ENCODE peak calls at places on chromosomes 12 and 14, in five cellular contexts. One of them, this sample, is unnamed.

GRCh38 chr12:15015121-15015520 is 42.3 kb downstream of the PDE6H start:
- DNase-seq in neural progenitor cell: no peak
- DNase-seq in H9: no peak
- DNase-seq in OCI-LY7: no peak
- DNase-seq in HepG2: no peak
- DNase-seq in this sample: no peak

GRCh38 chr12:99110212-99110611 is 465.1 kb downstream of the APAF1 start:
- DNase-seq in HepG2: no peak
- DNase-seq in neural progenitor cell: no peak
- DNase-seq in OCI-LY7: no peak
- DNase-seq in H9: no peak
- DNase-seq in this sample: no peak

GRCh38 chr14:42428996-42429395 is 822.3 kb downstream of the LRFN5 start:
- DNase-seq in OCI-LY7: peak; percentile 75
- DNase-seq in HepG2: no peak
- DNase-seq in H9: no peak
- DNase-seq in neural progenitor cell: no peak
- DNase-seq in this sample: no peak

GRCh38 chr12:4355843-4356327 is 23.6 kb downstream of the FGF23 start:
- DNase-seq in HepG2: peak; percentile 28
- DNase-seq in OCI-LY7: peak; percentile 22
- DNase-seq in neural progenitor cell: peak; percentile 67
- DNase-seq in H9: peak; percentile 96
- DNase-seq in this sample: peak; percentile 92

GRCh38 chr14:73472182-73473114 is 14.1 kb upstream of the NUMB start:
- DNase-seq in HepG2: peak; percentile 64
- DNase-seq in H9: no peak
- DNase-seq in OCI-LY7: peak; percentile 79
- DNase-seq in neural progenitor cell: peak; percentile 71
- DNase-seq in this sample: peak; percentile 76

GRCh38 chr14:79643132-79643531 is 568.2 kb downstream of the DIO2 start:
- DNase-seq in OCI-LY7: no peak
- DNase-seq in H9: no peak
- DNase-seq in neural progenitor cell: no peak
- DNase-seq in HepG2: no peak
- DNase-seq in this sample: no peak

GRCh38 chr12:116469344-116469743 is 89.8 kb upstream of the MAP1LC3B2 start:
- DNase-seq in HepG2: no peak
- DNase-seq in H9: no peak
- DNase-seq in neural progenitor cell: no peak
- DNase-seq in OCI-LY7: no peak
- DNase-seq in this sample: no peak

GRCh38 chr14:74670726-74671125 is 42.2 kb downstream of the AREL1 start:
- DNase-seq in neural progenitor cell: no peak
- DNase-seq in OCI-LY7: no peak
- DNase-seq in HepG2: no peak
- DNase-seq in H9: no peak
- DNase-seq in this sample: no peak

GRCh38 chr12:113242018-113242418 is 20.8 kb downstream of the TPCN1 start:
- DNase-seq in HepG2: no peak
- DNase-seq in neural progenitor cell: no peak
- DNase-seq in H9: no peak
- DNase-seq in OCI-LY7: no peak
- DNase-seq in this sample: no peak

GRCh38 chr12:92467886-92468285 is 234.9 kb upstream of the PLEKHG7 start:
- DNase-seq in H9: no peak
- DNase-seq in neural progenitor cell: no peak
- DNase-seq in HepG2: no peak
- DNase-seq in OCI-LY7: peak; percentile 59
- DNase-seq in this sample: peak; percentile 5

GRCh38 chr12:26691234-26691970 is 141.6 kb downstream of the ITPR2 start:
- DNase-seq in neural progenitor cell: peak; percentile 52
- DNase-seq in H9: peak; percentile 83
- DNase-seq in OCI-LY7: no peak
- DNase-seq in HepG2: peak; percentile 24
- DNase-seq in this sample: peak; percentile 97

GRCh38 chr12:106255493-106255892 is 7.7 kb upstream of the CKAP4 start:
- DNase-seq in OCI-LY7: no peak
- DNase-seq in H9: no peak
- DNase-seq in neural progenitor cell: no peak
- DNase-seq in HepG2: no peak
- DNase-seq in this sample: no peak

GRCh38 chr12:111437816-111438454 is 32.2 kb downstream of the SH2B3 start:
- DNase-seq in HepG2: no peak
- DNase-seq in neural progenitor cell: no peak
- DNase-seq in H9: no peak
- DNase-seq in OCI-LY7: no peak
- DNase-seq in this sample: peak; percentile 42

GRCh38 chr12:34405286-34406227 is 383.3 kb downstream of the ALG10 start:
- DNase-seq in HepG2: no peak
- DNase-seq in neural progenitor cell: no peak
- DNase-seq in H9: peak; percentile 12
- DNase-seq in OCI-LY7: no peak
- DNase-seq in this sample: no peak

GRCh38 chr12:71250186-71250585 is 92.4 kb upstream of the TSPAN8 start:
- DNase-seq in HepG2: no peak
- DNase-seq in H9: no peak
- DNase-seq in OCI-LY7: no peak
- DNase-seq in neural progenitor cell: no peak
- DNase-seq in this sample: no peak

GRCh38 chr12:107663277-107663676 is 22.3 kb upstream of the PWP1 start:
- DNase-seq in H9: no peak
- DNase-seq in HepG2: no peak
- DNase-seq in neural progenitor cell: no peak
- DNase-seq in OCI-LY7: no peak
- DNase-seq in this sample: no peak

GRCh38 chr12:79274571-79275064 is 410.0 kb downstream of the SYT1 start:
- DNase-seq in H9: peak; percentile 50
- DNase-seq in HepG2: no peak
- DNase-seq in neural progenitor cell: no peak
- DNase-seq in OCI-LY7: no peak
- DNase-seq in this sample: peak; percentile 26

GRCh38 chr14:89384023-89384422 is 33.0 kb downstream of the FOXN3 start:
- DNase-seq in H9: no peak
- DNase-seq in OCI-LY7: peak; percentile 98
- DNase-seq in neural progenitor cell: no peak
- DNase-seq in HepG2: no peak
- DNase-seq in this sample: no peak

GRCh38 chr12:50110127-50110761 is 1.8 kb upstream of the COX14 start:
- DNase-seq in neural progenitor cell: no peak
- DNase-seq in HepG2: peak; percentile 86
- DNase-seq in H9: no peak
- DNase-seq in OCI-LY7: peak; percentile 64
- DNase-seq in this sample: peak; percentile 36

GRCh38 chr14:42140001-42140400 is 533.3 kb downstream of the LRFN5 start:
- DNase-seq in OCI-LY7: no peak
- DNase-seq in HepG2: no peak
- DNase-seq in H9: no peak
- DNase-seq in neural progenitor cell: no peak
- DNase-seq in this sample: no peak

GRCh38 chr12:8941691-8942478 is 7.6 kb downstream of the M6PR start:
- DNase-seq in neural progenitor cell: no peak
- DNase-seq in HepG2: no peak
- DNase-seq in H9: no peak
- DNase-seq in OCI-LY7: no peak
- DNase-seq in this sample: no peak

GRCh38 chr12:92571844-92572543 is 130.8 kb upstream of the PLEKHG7 start:
- DNase-seq in OCI-LY7: no peak
- DNase-seq in neural progenitor cell: no peak
- DNase-seq in H9: no peak
- DNase-seq in HepG2: no peak
- DNase-seq in this sample: no peak

GRCh38 chr12:126084480-126084879 is 1019.2 kb downstream of the AACS start:
- DNase-seq in OCI-LY7: no peak
- DNase-seq in H9: no peak
- DNase-seq in HepG2: no peak
- DNase-seq in neural progenitor cell: no peak
- DNase-seq in this sample: no peak

GRCh38 chr12:60262378-60262777 is 666.5 kb downstream of the SLC16A7 start:
- DNase-seq in H9: no peak
- DNase-seq in HepG2: no peak
- DNase-seq in OCI-LY7: no peak
- DNase-seq in neural progenitor cell: no peak
- DNase-seq in this sample: no peak

GRCh38 chr14:50003213-50004021 is 110.5 kb downstream of the ARF6 start:
- DNase-seq in H9: peak; percentile 57
- DNase-seq in OCI-LY7: peak; percentile 89
- DNase-seq in neural progenitor cell: peak; percentile 47
- DNase-seq in HepG2: peak; percentile 71
- DNase-seq in this sample: peak; percentile 35

GRCh38 chr12:3453947-3454675 is 36.9 kb upstream of the PRMT8 start:
- DNase-seq in neural progenitor cell: peak; percentile 25
- DNase-seq in OCI-LY7: no peak
- DNase-seq in H9: peak; percentile 60
- DNase-seq in HepG2: no peak
- DNase-seq in this sample: no peak

GRCh38 chr14:70671652-70672327 is 30.1 kb downstream of the TTC9 start:
- DNase-seq in OCI-LY7: no peak
- DNase-seq in neural progenitor cell: peak; percentile 61
- DNase-seq in H9: no peak
- DNase-seq in HepG2: no peak
- DNase-seq in this sample: no peak

GRCh38 chr14:100193417-100194357 is 34.2 kb upstream of the DEGS2 start:
- DNase-seq in H9: no peak
- DNase-seq in neural progenitor cell: peak; percentile 27
- DNase-seq in HepG2: peak; percentile 75
- DNase-seq in OCI-LY7: peak; percentile 24
- DNase-seq in this sample: no peak

GRCh38 chr12:79690156-79690605 is 583 bp downstream of the PAWR start:
- DNase-seq in neural progenitor cell: peak; percentile 84
- DNase-seq in H9: no peak
- DNase-seq in HepG2: peak; percentile 14
- DNase-seq in OCI-LY7: no peak
- DNase-seq in this sample: no peak

GRCh38 chr12:62288328-62288727 is 28.1 kb downstream of the USP15 start:
- DNase-seq in HepG2: no peak
- DNase-seq in neural progenitor cell: no peak
- DNase-seq in H9: no peak
- DNase-seq in OCI-LY7: no peak
- DNase-seq in this sample: no peak

GRCh38 chr12:25307818-25308217 is 57.1 kb upstream of the KRAS start:
- DNase-seq in HepG2: no peak
- DNase-seq in neural progenitor cell: no peak
- DNase-seq in H9: no peak
- DNase-seq in OCI-LY7: no peak
- DNase-seq in this sample: no peak

GRCh38 chr12:116236986-116237385 is 40.5 kb downstream of the MED13L start:
- DNase-seq in neural progenitor cell: peak; percentile 29
- DNase-seq in OCI-LY7: no peak
- DNase-seq in H9: no peak
- DNase-seq in HepG2: no peak
- DNase-seq in this sample: no peak

GRCh38 chr14:70045296-70045695 is 143.5 kb downstream of the SLC8A3 start:
- DNase-seq in OCI-LY7: no peak
- DNase-seq in neural progenitor cell: no peak
- DNase-seq in HepG2: no peak
- DNase-seq in H9: no peak
- DNase-seq in this sample: no peak

GRCh38 chr12:45342848-45343247 is 127.0 kb downstream of the ANO6 start:
- DNase-seq in neural progenitor cell: no peak
- DNase-seq in HepG2: no peak
- DNase-seq in H9: no peak
- DNase-seq in OCI-LY7: no peak
- DNase-seq in this sample: no peak

GRCh38 chr12:123070267-123071081 is 80.4 kb downstream of the PITPNM2 start:
- DNase-seq in HepG2: no peak
- DNase-seq in OCI-LY7: no peak
- DNase-seq in H9: no peak
- DNase-seq in neural progenitor cell: no peak
- DNase-seq in this sample: no peak
- H3K27ac ChIP-seq in HepG2: peak overlapping the region; percentile 94
- H3K27ac ChIP-seq in OCI-LY7: no peak overlapping the region
- H3K27ac ChIP-seq in H9: no peak overlapping the region
- H3K27ac ChIP-seq in neural progenitor cell: no peak overlapping the region
- H3K27ac ChIP-seq in this sample: no peak overlapping the region

GRCh38 chr12:122866379-122866778 is 29.5 kb downstream of the VPS37B start:
- DNase-seq in OCI-LY7: no peak
- DNase-seq in neural progenitor cell: no peak
- DNase-seq in HepG2: peak; percentile 74
- DNase-seq in H9: no peak
- DNase-seq in this sample: no peak

GRCh38 chr12:122867701-122868461 is 28.0 kb downstream of the VPS37B start:
- DNase-seq in OCI-LY7: peak; percentile 37
- DNase-seq in HepG2: peak; percentile 71
- DNase-seq in neural progenitor cell: peak; percentile 49
- DNase-seq in H9: peak; percentile 88
- DNase-seq in this sample: peak; percentile 80

GRCh38 chr12:122868471-122869177 is 27.3 kb downstream of the VPS37B start:
- DNase-seq in H9: no peak
- DNase-seq in HepG2: no peak
- DNase-seq in OCI-LY7: no peak
- DNase-seq in neural progenitor cell: no peak
- DNase-seq in this sample: no peak

GRCh38 chr12:122865268-122866231 is 30.3 kb downstream of the HIP1R start:
- DNase-seq in HepG2: peak; percentile 69
- DNase-seq in H9: no peak
- DNase-seq in neural progenitor cell: no peak
- DNase-seq in OCI-LY7: peak; percentile 71
- DNase-seq in this sample: peak; percentile 45

GRCh38 chr12:122866950-122867607 is 28.8 kb downstream of the VPS37B start:
- DNase-seq in HepG2: no peak
- DNase-seq in neural progenitor cell: no peak
- DNase-seq in H9: no peak
- DNase-seq in OCI-LY7: no peak
- DNase-seq in this sample: no peak
- H3K79me2 ChIP-seq in HepG2: no peaks in the 10 kb centered on the region
- H3K79me2 ChIP-seq in neural progenitor cell: no peaks in the 10 kb centered on the region
- H3K79me2 ChIP-seq in H9: no peaks in the 10 kb centered on the region
- H3K79me2 ChIP-seq in OCI-LY7: no peaks in the 10 kb centered on the region
- H3K79me2 ChIP-seq in this sample: no peaks in the 10 kb centered on the region

GRCh38 chr12:76346236-76346635 is 2.0 kb downstream of the BBS10 start:
- DNase-seq in OCI-LY7: no peak
- DNase-seq in neural progenitor cell: no peak
- DNase-seq in H9: no peak
- DNase-seq in HepG2: no peak
- DNase-seq in this sample: no peak
- H3K4me2 ChIP-seq in OCI-LY7: no peak overlapping the region
- H3K4me2 ChIP-seq in neural progenitor cell: no peak overlapping the region
- H3K4me2 ChIP-seq in H9: no peak overlapping the region
- H3K4me2 ChIP-seq in HepG2: no peak overlapping the region
- H3K4me2 ChIP-seq in this sample: no peak overlapping the region

GRCh38 chr12:108797677-108798076 is 59.7 kb downstream of the SSH1 start:
- DNase-seq in H9: no peak
- DNase-seq in neural progenitor cell: no peak
- DNase-seq in HepG2: no peak
- DNase-seq in OCI-LY7: no peak
- DNase-seq in this sample: no peak
- H3K27ac ChIP-seq in H9: no peak overlapping the region
- H3K27ac ChIP-seq in neural progenitor cell: no peak overlapping the region
- H3K27ac ChIP-seq in HepG2: no peak overlapping the region
- H3K27ac ChIP-seq in OCI-LY7: no peak overlapping the region
- H3K27ac ChIP-seq in this sample: no peak overlapping the region

GRCh38 chr12:13206560-13206897 is 10.0 kb downstream of the EMP1 start:
- DNase-seq in H9: no peak
- DNase-seq in neural progenitor cell: no peak
- DNase-seq in OCI-LY7: no peak
- DNase-seq in HepG2: no peak
- DNase-seq in this sample: no peak
- H3K79me2 ChIP-seq in H9: no peaks in the 10 kb centered on the region
- H3K79me2 ChIP-seq in neural progenitor cell: no peaks in the 10 kb centered on the region
- H3K79me2 ChIP-seq in OCI-LY7: no peaks in the 10 kb centered on the region
- H3K79me2 ChIP-seq in HepG2: no peaks in the 10 kb centered on the region
- H3K79me2 ChIP-seq in this sample: no peaks in the 10 kb centered on the region

GRCh38 chr12:2335517-2335916 is 282.7 kb downstream of the CACNA1C start:
- DNase-seq in OCI-LY7: no peak
- DNase-seq in H9: no peak
- DNase-seq in HepG2: no peak
- DNase-seq in neural progenitor cell: no peak
- DNase-seq in this sample: no peak
- H3K4me2 ChIP-seq in OCI-LY7: no peak overlapping the region
- H3K4me2 ChIP-seq in H9: no peak overlapping the region
- H3K4me2 ChIP-seq in HepG2: no peak overlapping the region
- H3K4me2 ChIP-seq in neural progenitor cell: no peak overlapping the region
- H3K4me2 ChIP-seq in this sample: no peak overlapping the region